ENCODE peak calls at places on chromosomes 11 and 22, in four cellular contexts. L is esophagus muscularis mucosa, H is upper lobe of left lung, F is K562. W is an unnamed sample.

GRCh38 chr11:7511405-7511804 is 2.4 kb upstream of the PPFIBP2 start:
- DNase-seq in L (no peak), H (no peak), F (no peak), W (peak)

GRCh38 chr11:85643255-85643654 is 4.5 kb upstream of the TMEM126A start:
- DNase-seq in L (no peak), H (no peak), F (no peak), W (peak)

GRCh38 chr22:32751065-32751739 is 50.3 kb upstream of the TIMP3 start:
- DNase-seq in L (no peak), H (peak), F (no peak), W (no peak)

GRCh38 chr11:44421090-44421675 is 111.2 kb upstream of the ALX4 start:
- DNase-seq in L (no peak), H (no peak), F (no peak), W (no peak)

GRCh38 chr22:39296535-39296934 is 22.9 kb downstream of the RPL3 start:
- DNase-seq in L (no peak), H (no peak), F (no peak), W (no peak)

GRCh38 chr11:95524328-95525036 is 265.1 kb downstream of the FAM76B start:
- DNase-seq in L (peak), H (no peak), F (no peak), W (no peak)

GRCh38 chr11:134675983-134676382 is 263.9 kb upstream of the B3GAT1 start:
- DNase-seq in L (peak), H (no peak), F (no peak), W (no peak)

GRCh38 chr11:17734986-17735822 is 623 bp downstream of the KCNC1 start:
- DNase-seq in L (no peak), H (peak), F (peak), W (peak)

GRCh38 chr11:12818333-12819015 is 144.3 kb downstream of the TEAD1 start:
- DNase-seq in L (no peak), H (no peak), F (no peak), W (no peak)

GRCh38 chr11:11970556-11970955 is 37.9 kb downstream of the DKK3 start:
- DNase-seq in L (peak), H (no peak), F (no peak), W (no peak)

GRCh38 chr11:72102162-72102561 is 935 bp downstream of the LAMTOR1 start:
- DNase-seq in L (no peak), H (no peak), F (peak), W (no peak)

GRCh38 chr22:38655532-38656255 is 498 bp downstream of the FAM227A start:
- DNase-seq in L (no peak), H (no peak), F (peak), W (no peak)

GRCh38 chr11:67289651-67290479 is 762 bp downstream of the ANKRD13D start:
- DNase-seq in L (no peak), H (peak), F (no peak), W (peak)

GRCh38 chr11:67288452-67289225 is 464 bp upstream of the ANKRD13D start:
- DNase-seq in L (peak), H (peak), F (peak), W (peak)

GRCh38 chr11:67288198-67288451 is 978 bp upstream of the ANKRD13D start:
- DNase-seq in L (no peak), H (no peak), F (no peak), W (no peak)

GRCh38 chr11:67290801-67291200 is 1.7 kb downstream of the ANKRD13D start:
- DNase-seq in L (no peak), H (no peak), F (no peak), W (peak)

GRCh38 chr11:67289226-67289650 is at the start of gene ANKRD13D:
- DNase-seq in L (no peak), H (no peak), F (peak), W (no peak)
- TF ChIP-seq POLR2A in L (no peak), H (no peak), F (no peak), W (no peak)

DNA sequence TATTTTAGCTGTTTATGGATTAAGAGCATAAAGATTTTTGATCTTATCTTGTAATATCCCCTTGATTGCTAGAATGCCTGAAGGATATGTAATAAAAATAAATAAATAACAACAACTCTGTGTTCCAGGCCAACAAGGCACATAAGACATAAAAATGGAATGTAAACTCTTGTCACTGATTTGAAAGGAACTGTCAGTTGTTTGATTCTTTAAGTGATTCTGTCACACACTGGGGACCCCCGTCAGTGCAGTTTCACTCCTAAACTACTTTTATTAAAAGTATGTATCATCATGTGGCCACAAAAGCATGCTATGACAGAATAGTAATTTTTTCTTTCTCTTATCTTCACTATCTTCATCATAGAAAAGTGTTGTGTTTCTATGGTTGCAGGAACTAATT is 572.4 kb downstream of the CNTN5 start:
- DNase-seq in L (no peak), H (no peak), F (no peak), W (no peak)
- TF ChIP-seq EP300 in L (no peak), H (no peak), F (no peak), W (no peak)

GRCh38 chr22:35775339-35775738 is 57.7 kb downstream of the APOL5 start:
- DNase-seq in L (no peak), H (no peak), F (no peak), W (no peak)
- TF ChIP-seq CTCF in L (no peak), H (no peak), F (no peak), W (no peak)

DNA sequence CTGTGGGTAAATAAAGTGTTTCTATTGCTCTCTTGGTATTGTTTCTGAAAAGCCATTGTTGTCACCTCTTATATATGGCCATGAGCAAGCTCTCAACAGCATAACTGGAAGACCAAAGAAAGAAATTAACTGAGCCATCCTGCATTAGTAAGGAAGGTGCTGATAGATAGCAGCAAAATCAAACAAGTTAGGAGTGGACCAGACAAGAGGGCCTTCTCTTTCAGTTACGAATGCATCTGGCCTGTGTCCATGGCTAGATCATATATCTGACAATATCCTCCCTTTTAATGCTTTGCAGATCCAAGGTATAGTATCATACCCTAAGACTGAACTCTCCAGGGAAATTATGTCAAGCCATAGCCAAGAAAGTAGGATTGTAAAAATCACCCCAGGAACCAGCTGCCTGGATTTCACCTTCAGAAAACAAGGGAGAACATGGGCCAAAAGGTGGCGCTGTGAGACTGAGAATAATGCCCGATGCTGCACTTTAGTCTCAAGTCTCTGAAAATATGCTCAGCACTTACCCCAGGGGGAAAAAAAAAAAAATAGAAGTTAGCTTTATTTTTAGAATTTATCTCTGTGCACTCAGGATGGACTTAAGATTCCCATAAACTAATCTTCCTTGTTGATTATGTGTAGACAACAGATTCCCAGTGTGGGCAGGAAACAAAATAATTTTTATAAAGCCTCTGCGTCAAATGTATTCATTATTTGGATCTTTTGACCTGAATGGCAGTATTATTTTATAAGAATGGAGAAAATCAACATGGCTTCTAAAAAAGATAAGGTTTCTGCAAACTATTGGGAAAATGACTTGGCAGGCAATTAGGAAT is 415.1 kb downstream of the ETS1 start:
- DNase-seq in L (peak), H (no peak), F (peak), W (peak)
- TF ChIP-seq POLR2A in L (no peak), H (no peak), F (no peak), W (no peak)

DNA sequence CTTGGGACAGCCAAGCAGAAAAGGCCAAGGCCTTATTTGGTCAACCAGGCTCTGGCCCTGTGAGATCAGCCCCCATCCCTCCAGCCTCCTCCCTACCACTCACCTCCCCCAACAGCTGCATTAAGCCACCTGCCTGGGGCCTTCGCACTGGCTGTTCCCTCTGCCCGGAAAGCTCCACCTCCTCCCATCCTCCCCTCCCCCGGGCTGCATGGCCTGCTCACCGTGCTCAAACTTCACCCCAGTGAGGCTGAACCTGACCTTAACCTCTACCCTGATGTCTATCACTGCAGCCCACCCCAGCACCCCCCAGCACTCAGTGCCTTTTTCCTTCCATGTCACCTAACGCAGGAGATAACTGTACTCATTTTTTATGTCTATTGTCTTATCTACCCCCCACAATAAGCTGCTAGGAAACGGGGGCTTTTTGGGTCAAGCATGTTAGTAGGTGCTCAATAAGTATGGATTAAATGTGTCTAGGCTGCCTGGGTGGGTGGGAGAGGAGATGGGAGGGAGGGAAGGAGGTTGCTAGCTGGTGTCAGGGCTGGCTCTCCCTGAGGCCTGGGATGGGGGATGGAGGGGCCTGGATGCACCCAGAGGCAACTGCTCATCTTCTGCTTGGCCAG is 912 bp downstream of the PTPRCAP start:
- DNase-seq in L (no peak), H (no peak), F (peak), W (no peak)
- TF ChIP-seq EP300 in L (no peak), H (no peak), F (peak), W (no peak)

GRCh38 chr11:123163621-123164020 is 31.4 kb downstream of the CLMP start:
- DNase-seq in L (no peak), H (no peak), F (no peak), W (no peak)
- TF ChIP-seq CTCF in L (no peak), H (no peak), F (peak), W (no peak)

W was measured in ovary.